ENCODE peak calls at places on chromosomes 4 and X, in six cellular contexts. V is mesothelial cell of epicardium, F is foreskin fibroblast, G is esophagus squamous epithelium, K is endothelial cell of umbilical vein, I is endothelial cell. S is an unnamed sample.

GRCh38 chrX:38066934-38067333 is 60.6 kb downstream of the SYTL5 start:
- DNase-seq in V (no peak), F (no peak), G (no peak), I (no peak), K (peak; percentile 8), S (no peak)

GRCh38 chrX:107773206-107773605 is 2.4 kb downstream of the TSC22D3 start:
- DNase-seq in V (no peak), I (no peak), G (no peak), F (no peak), K (no peak), S (no peak)

GRCh38 chr4:30719363-30720020 is 677 bp upstream of the PCDH7 start:
- DNase-seq in G (no peak), V (peak; percentile 73), K (peak; percentile 80), I (peak; percentile 58), F (peak; percentile 74), S (peak; percentile 12)

GRCh38 chrX:22037911-22038537 is 5.9 kb downstream of the PHEX start:
- DNase-seq in F (no peak), G (no peak), I (no peak), K (no peak), V (no peak), S (no peak)

GRCh38 chrX:48533165-48533564 is 6.3 kb upstream of the TBC1D25 start:
- DNase-seq in F (no peak), V (no peak), K (no peak), I (no peak), G (no peak), S (no peak)

GRCh38 chrX:9707306-9708015 is 58.2 kb downstream of the GPR143 start:
- DNase-seq in I (no peak), K (no peak), F (peak; percentile 16), G (no peak), V (no peak), S (no peak)

GRCh38 chrX:63740382-63740781 is 44.6 kb downstream of the ARHGEF9 start:
- DNase-seq in F (no peak), K (no peak), G (no peak), I (no peak), V (no peak), S (no peak)

GRCh38 chr4:70437212-70437611 is 34.8 kb upstream of the MUC7 start:
- DNase-seq in I (no peak), F (no peak), V (no peak), K (no peak), G (no peak), S (no peak)

GRCh38 chr4:73816814-73817213 is 19.7 kb upstream of the CXCL6 start:
- DNase-seq in K (peak; percentile 79), F (peak; percentile 88), G (no peak), I (no peak), V (no peak), S (peak; percentile 49)

GRCh38 chrX:39813631-39814246 is 284.0 kb downstream of the BCOR start:
- DNase-seq in I (no peak), F (peak; percentile 82), V (no peak), K (peak; percentile 36), G (no peak), S (peak; percentile 17)

GRCh38 chr4:96175871-96176270 is 336.0 kb downstream of the PDHA2 start:
- DNase-seq in F (no peak), V (no peak), G (no peak), K (peak; percentile 34), I (no peak), S (no peak)

GRCh38 chr4:26227827-26228226 is 93.0 kb upstream of the RBPJ start:
- DNase-seq in F (no peak), V (no peak), K (no peak), I (no peak), G (no peak), S (no peak)

GRCh38 chrX:138008280-138008679 is 442.4 kb downstream of the ZIC3 start:
- DNase-seq in K (no peak), I (no peak), V (no peak), F (no peak), G (no peak), S (no peak)

GRCh38 chr4:111986125-111986524 is 159.1 kb upstream of the FAM241A start:
- DNase-seq in G (no peak), V (no peak), F (no peak), I (no peak), K (no peak), S (no peak)

GRCh38 chr4:122764071-122764807 is 31.7 kb downstream of the BBS12 start:
- DNase-seq in G (no peak), F (peak; percentile 75), K (peak; percentile 72), V (no peak), I (no peak), S (no peak)
- TF ChIP-seq CTCF in G (no peak), F (no peak), K (no peak), V (no peak), I (no peak), S (no peak)

GRCh38 chrX:155841232-155841631 is 39.9 kb upstream of the VAMP7 start:
- DNase-seq in F (peak; percentile 2), V (no peak), I (no peak), K (no peak), G (no peak), S (no peak)
- TF ChIP-seq CTCF in F (no peak), V (no peak), I (no peak), K (no peak), G (no peak), S (no peak)

DNA sequence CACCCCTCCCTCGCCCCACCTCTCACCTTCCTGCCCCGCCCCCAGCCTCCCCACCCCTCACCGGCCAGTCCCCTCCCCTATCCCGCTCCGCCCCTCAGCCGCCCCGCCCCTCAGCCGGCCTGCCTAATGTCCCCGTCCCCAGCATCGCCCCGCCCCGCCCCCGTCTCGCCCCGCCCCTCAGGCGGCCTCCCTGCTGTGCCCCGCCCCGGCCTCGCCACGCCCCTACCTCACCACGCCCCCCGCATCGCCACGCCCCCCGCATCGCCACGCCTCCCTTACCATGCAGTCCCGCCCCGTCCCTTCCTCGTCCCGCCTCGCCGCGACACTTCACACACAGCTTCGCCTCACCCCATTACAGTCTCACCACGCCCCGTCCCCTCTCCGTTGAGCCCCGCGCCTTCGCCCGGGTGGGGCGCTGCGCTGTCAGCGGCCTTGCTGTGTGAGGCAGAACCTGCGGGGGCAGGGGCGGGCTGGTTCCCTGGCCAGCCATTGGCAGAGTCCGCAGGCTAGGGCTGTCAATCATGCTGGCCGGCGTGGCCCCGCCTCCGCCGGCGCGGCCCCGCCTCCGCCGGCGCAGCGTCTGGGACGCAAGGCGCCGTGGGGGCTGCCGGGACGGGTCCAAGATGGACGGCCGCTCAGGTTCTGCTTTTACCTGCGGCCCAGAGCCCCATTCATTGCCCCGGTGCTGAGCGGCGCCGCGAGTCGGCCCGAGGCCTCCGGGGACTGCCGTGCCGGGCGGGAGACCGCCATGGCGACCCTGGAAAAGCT is at the start of the genes HTT and HTT-AS:
- DNase-seq in F (peak; percentile 98), G (peak; percentile 91), I (peak; percentile 98), V (peak; percentile 95), K (peak; percentile 97), S (peak; percentile 92)
- TF ChIP-seq CTCF in F (peak; percentile 4), G (no peak), I (no peak), V (no peak), K (peak; percentile 13), S (no peak)

GRCh38 chr4:130712038-130712437 is 1616.1 kb downstream of the C4orf33 start:
- DNase-seq in G (no peak), I (no peak), F (peak; percentile 2), K (peak; percentile 6), V (no peak), S (no peak)

GRCh38 chr4:130714006-130714405 is 1618.1 kb downstream of the C4orf33 start:
- DNase-seq in I (no peak), F (no peak), G (no peak), K (no peak), V (no peak), S (no peak)
- TF ChIP-seq CTCF in I (no peak), F (no peak), G (no peak), K (no peak), V (no peak), S (no peak)

GRCh38 chrX:136321532-136321931 is 20.8 kb downstream of the ADGRG4 start:
- DNase-seq in K (no peak), G (no peak), F (no peak), V (no peak), I (no peak), S (no peak)
- TF ChIP-seq CTCF in K (no peak), G (no peak), F (no peak), V (no peak), I (no peak), S (no peak)

GRCh38 chr4:36285784-36286480 is 4.5 kb downstream of the DTHD1 start:
- DNase-seq in K (no peak), G (no peak), I (no peak), V (no peak), F (no peak), S (no peak)
- TF ChIP-seq CTCF in K (no peak), G (no peak), I (no peak), V (no peak), F (no peak), S (no peak)

S was measured in Calu3.